ENCODE peak calls at places on chromosome 1, in ten cellular contexts. G, S, F, E, L, H, W, Z, A and B are unnamed samples.

GRCh38 chr1:174289644-174290310 is 130.5 kb downstream of the RABGAP1L start:
- DNase-seq in G (no peak), S (no peak), F (no peak), E (no peak), L (no peak), H (no peak), W (no peak), Z (no peak), A (no peak), B (no peak)

GRCh38 chr1:67372136-67372535 is 58.1 kb downstream of the SERBP1 start:
- DNase-seq in G (no peak), S (no peak), F (no peak), E (peak; percentile 21), L (peak; percentile 32), H (peak; percentile 46), W (no peak), Z (no peak), A (no peak), B (no peak)

GRCh38 chr1:43979528-43980254 is 681 bp downstream of the B4GALT2 start:
- DNase-seq in G (peak; percentile 60), S (no peak), F (no peak), E (peak; percentile 51), L (peak; percentile 79), H (peak; percentile 41), W (no peak), Z (peak; percentile 70), A (peak; percentile 74), B (no peak)

GRCh38 chr1:108704501-108704900 is 8.2 kb upstream of the FNDC7 start:
- DNase-seq in G (no peak), S (peak; percentile 32), F (no peak), E (peak; percentile 80), L (peak; percentile 84), H (peak; percentile 81), W (peak; percentile 70), Z (no peak), A (no peak), B (no peak)

GRCh38 chr1:233389169-233389568 is 61.6 kb downstream of the MAP3K21 start:
- DNase-seq in G (no peak), S (no peak), F (no peak), E (no peak), L (no peak), H (no peak), W (no peak), Z (no peak), A (no peak), B (no peak)

GRCh38 chr1:244089561-244089960 is 38.5 kb downstream of the ZBTB18 start:
- DNase-seq in G (peak; percentile 70), S (no peak), F (no peak), E (no peak), L (no peak), H (no peak), W (no peak), Z (no peak), A (no peak), B (no peak)

GRCh38 chr1:56525463-56526155 is 53.8 kb downstream of the PLPP3 start:
- DNase-seq in G (peak; percentile 31), S (no peak), F (no peak), E (no peak), L (no peak), H (peak; percentile 60), W (no peak), Z (no peak), A (no peak), B (no peak)

GRCh38 chr1:234724517-234725176 is 114.7 kb upstream of the IRF2BP2 start:
- DNase-seq in G (peak; percentile 84), S (no peak), F (no peak), E (no peak), L (no peak), H (no peak), W (peak; percentile 91), Z (peak; percentile 85), A (peak; percentile 76), B (no peak)

GRCh38 chr1:12173631-12174121 is 6.9 kb downstream of the TNFRSF1B start:
- DNase-seq in G (peak; percentile 74), S (no peak), F (no peak), E (no peak), L (no peak), H (peak; percentile 35), W (no peak), Z (no peak), A (no peak), B (no peak)

GRCh38 chr1:30912913-30913652 is 4.5 kb upstream of the SDC3 start:
- DNase-seq in G (peak; percentile 16), S (no peak), F (no peak), E (no peak), L (no peak), H (no peak), W (peak; percentile 81), Z (no peak), A (peak; percentile 40), B (no peak)

GRCh38 chr1:5448486-5448885 is 543.7 kb downstream of the NPHP4 start:
- DNase-seq in G (no peak), S (no peak), F (peak; percentile 27), E (no peak), L (no peak), H (no peak), W (no peak), Z (no peak), A (peak; percentile 87), B (no peak)

GRCh38 chr1:65146908-65147423 is 1.0 kb upstream of the AK4 start:
- DNase-seq in G (peak; percentile 14), S (no peak), F (no peak), E (no peak), L (no peak), H (no peak), W (no peak), Z (no peak), A (no peak), B (no peak)
- H3K27me3 ChIP-seq in G (no peaks in the 10 kb centered on the region), S (no peaks in the 10 kb centered on the region), F (peaks cover 96% of the 10 kb centered on the region), E (peaks cover 9% of the 10 kb centered on the region), L (no peaks in the 10 kb centered on the region), H (peaks cover 29% of the 10 kb centered on the region), W (no peaks in the 10 kb centered on the region), Z (no peaks in the 10 kb centered on the region), A (peaks cover 10% of the 10 kb centered on the region), B (peaks cover 4% of the 10 kb centered on the region)

DNA sequence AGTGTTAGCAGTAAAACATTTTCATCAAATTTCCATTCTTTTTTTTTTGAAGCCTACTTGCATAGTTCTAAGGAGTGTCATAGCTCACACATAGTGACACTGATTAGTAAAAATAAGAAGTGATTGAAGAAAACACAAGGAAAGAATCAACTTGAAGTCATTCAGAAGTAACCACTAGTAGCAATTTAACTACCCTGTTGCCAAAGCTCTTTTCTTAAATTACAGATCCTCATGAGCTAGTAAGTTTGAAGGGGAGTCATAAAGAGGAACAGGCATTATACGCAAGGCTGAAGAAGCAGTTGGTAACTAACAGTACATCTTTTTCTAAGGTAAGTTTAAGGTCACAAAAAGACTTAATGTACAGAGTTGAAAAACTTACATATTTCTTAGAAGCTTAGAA is 332.2 kb downstream of the CHRM3 start:
- DNase-seq in G (no peak), S (no peak), F (no peak), E (no peak), L (no peak), H (no peak), W (no peak), Z (no peak), A (no peak), B (no peak)
- H3K4me1 ChIP-seq in G (no peaks in the 10 kb centered on the region), S (no peaks in the 10 kb centered on the region), F (no peaks in the 10 kb centered on the region), E (no peaks in the 10 kb centered on the region), L (no peaks in the 10 kb centered on the region), H (no peaks in the 10 kb centered on the region), W (no peaks in the 10 kb centered on the region), Z (no peaks in the 10 kb centered on the region), A (peaks cover 2% of the 10 kb centered on the region), B (no peaks in the 10 kb centered on the region)

GRCh38 chr1:201054030-201054635 is 30.6 kb upstream of the KIF21B start:
- DNase-seq in G (no peak), S (no peak), F (no peak), E (no peak), L (no peak), H (no peak), W (no peak), Z (no peak), A (no peak), B (no peak)

GRCh38 chr1:201050515-201051277 is 27.2 kb upstream of the KIF21B start:
- DNase-seq in G (peak; percentile 31), S (no peak), F (no peak), E (peak; percentile 6), L (peak; percentile 40), H (peak; percentile 43), W (no peak), Z (no peak), A (no peak), B (no peak)

GRCh38 chr1:201051399-201051798 is 27.9 kb upstream of the KIF21B start:
- DNase-seq in G (no peak), S (no peak), F (no peak), E (no peak), L (no peak), H (no peak), W (no peak), Z (no peak), A (no peak), B (no peak)

GRCh38 chr1:201049248-201049831 is 25.8 kb upstream of the KIF21B start:
- DNase-seq in G (no peak), S (no peak), F (no peak), E (no peak), L (no peak), H (no peak), W (no peak), Z (no peak), A (no peak), B (no peak)

GRCh38 chr1:201053155-201053860 is 29.8 kb upstream of the KIF21B start:
- DNase-seq in G (no peak), S (no peak), F (no peak), E (no peak), L (no peak), H (no peak), W (no peak), Z (no peak), A (peak; percentile 76), B (no peak)
- H3K27me3 ChIP-seq in G (no peaks in the 10 kb centered on the region), S (peaks cover 64% of the 10 kb centered on the region), F (no peaks in the 10 kb centered on the region), E (peaks cover 33% of the 10 kb centered on the region), L (peaks cover 69% of the 10 kb centered on the region), H (peaks cover 85% of the 10 kb centered on the region), W (no peaks in the 10 kb centered on the region), Z (no peaks in the 10 kb centered on the region), A (no peaks in the 10 kb centered on the region), B (no peaks in the 10 kb centered on the region)

GRCh38 chr1:109765896-109766615 is 2.3 kb upstream of the EPS8L3 start:
- DNase-seq in G (peak; percentile 98), S (no peak), F (no peak), E (no peak), L (no peak), H (no peak), W (no peak), Z (peak; percentile 22), A (no peak), B (no peak)

GRCh38 chr1:109762821-109763645 is 690 bp downstream of the EPS8L3 start:
- DNase-seq in G (peak; percentile 89), S (no peak), F (no peak), E (peak; percentile 84), L (peak; percentile 45), H (peak; percentile 92), W (no peak), Z (peak; percentile 17), A (no peak), B (no peak)

GRCh38 chr1:109765483-109765815 is 1.7 kb upstream of the EPS8L3 start:
- DNase-seq in G (no peak), S (no peak), F (no peak), E (no peak), L (no peak), H (no peak), W (no peak), Z (peak; percentile 16), A (no peak), B (no peak)

GRCh38 chr1:109763646-109764415 is at the start of gene EPS8L3:
- DNase-seq in G (peak; percentile 97), S (no peak), F (no peak), E (no peak), L (no peak), H (no peak), W (no peak), Z (peak; percentile 25), A (no peak), B (no peak)

GRCh38 chr1:109764561-109765482 is 1.1 kb upstream of the EPS8L3 start:
- DNase-seq in G (peak; percentile 61), S (no peak), F (no peak), E (no peak), L (no peak), H (no peak), W (no peak), Z (peak; percentile 20), A (no peak), B (no peak)
- H3K4me1 ChIP-seq in G (peaks cover 2% of the 10 kb centered on the region), S (no peaks in the 10 kb centered on the region), F (peaks cover 10% of the 10 kb centered on the region), E (peaks cover 3% of the 10 kb centered on the region), L (no peaks in the 10 kb centered on the region), H (peaks cover 18% of the 10 kb centered on the region), W (peaks cover 16% of the 10 kb centered on the region), Z (no peaks in the 10 kb centered on the region), A (no peaks in the 10 kb centered on the region), B (no peaks in the 10 kb centered on the region)